ENCODE peak calls at places on chromosomes 5 and 9, in nine cellular contexts. One of them, this sample, is unnamed.

GRCh38 chr5:52859619-52860018 is 71.9 kb downstream of the ITGA1 start:
- DNase-seq in neural progenitor cell: no peak
- DNase-seq in astrocyte: peak; percentile 97
- DNase-seq in esophagus squamous epithelium: no peak
- DNase-seq in adrenal gland: no peak
- DNase-seq in cardiac muscle cell: no peak
- DNase-seq in BE2C: peak; percentile 34
- DNase-seq in sigmoid colon: no peak
- DNase-seq in pancreas: no peak
- DNase-seq in this sample: no peak

GRCh38 chr5:178981381-178981780 is 13.7 kb downstream of the GRM6 start:
- DNase-seq in neural progenitor cell: no peak
- DNase-seq in astrocyte: no peak
- DNase-seq in esophagus squamous epithelium: no peak
- DNase-seq in adrenal gland: no peak
- DNase-seq in cardiac muscle cell: no peak
- DNase-seq in BE2C: no peak
- DNase-seq in sigmoid colon: no peak
- DNase-seq in pancreas: no peak
- DNase-seq in this sample: no peak

GRCh38 chr9:110099236-110099741 is 108.7 kb downstream of the C9orf152 start:
- DNase-seq in neural progenitor cell: no peak
- DNase-seq in astrocyte: peak; percentile 89
- DNase-seq in esophagus squamous epithelium: no peak
- DNase-seq in adrenal gland: peak; percentile 37
- DNase-seq in cardiac muscle cell: no peak
- DNase-seq in BE2C: peak; percentile 19
- DNase-seq in sigmoid colon: no peak
- DNase-seq in pancreas: no peak
- DNase-seq in this sample: no peak

GRCh38 chr5:8729437-8729836 is 816.4 kb downstream of the SEMA5A start:
- DNase-seq in neural progenitor cell: no peak
- DNase-seq in astrocyte: peak; percentile 53
- DNase-seq in esophagus squamous epithelium: no peak
- DNase-seq in adrenal gland: no peak
- DNase-seq in cardiac muscle cell: no peak
- DNase-seq in BE2C: no peak
- DNase-seq in sigmoid colon: no peak
- DNase-seq in pancreas: no peak
- DNase-seq in this sample: no peak

GRCh38 chr9:109805054-109805453 is 25.1 kb downstream of the PALM2AKAP2 start:
- DNase-seq in neural progenitor cell: no peak
- DNase-seq in astrocyte: no peak
- DNase-seq in esophagus squamous epithelium: no peak
- DNase-seq in adrenal gland: no peak
- DNase-seq in cardiac muscle cell: peak; percentile 37
- DNase-seq in BE2C: no peak
- DNase-seq in sigmoid colon: no peak
- DNase-seq in pancreas: no peak
- DNase-seq in this sample: no peak

GRCh38 chr9:119370816-119371215 is 1.6 kb upstream of the BRINP1 start:
- DNase-seq in neural progenitor cell: peak; percentile 84
- DNase-seq in astrocyte: peak; percentile 17
- DNase-seq in esophagus squamous epithelium: no peak
- DNase-seq in adrenal gland: peak; percentile 69
- DNase-seq in cardiac muscle cell: peak; percentile 88
- DNase-seq in BE2C: no peak
- DNase-seq in sigmoid colon: no peak
- DNase-seq in pancreas: peak; percentile 33
- DNase-seq in this sample: no peak

GRCh38 chr9:120556780-120557179 is 23.2 kb downstream of the CDK5RAP2 start:
- DNase-seq in neural progenitor cell: no peak
- DNase-seq in astrocyte: no peak
- DNase-seq in esophagus squamous epithelium: no peak
- DNase-seq in adrenal gland: no peak
- DNase-seq in cardiac muscle cell: no peak
- DNase-seq in BE2C: no peak
- DNase-seq in sigmoid colon: no peak
- DNase-seq in pancreas: no peak
- DNase-seq in this sample: no peak

GRCh38 chr5:148860599-148860998 is 34.2 kb downstream of the ADRB2 start:
- DNase-seq in neural progenitor cell: no peak
- DNase-seq in astrocyte: no peak
- DNase-seq in esophagus squamous epithelium: no peak
- DNase-seq in adrenal gland: no peak
- DNase-seq in cardiac muscle cell: no peak
- DNase-seq in BE2C: no peak
- DNase-seq in sigmoid colon: no peak
- DNase-seq in pancreas: no peak
- DNase-seq in this sample: no peak

GRCh38 chr5:156949424-156949823 is 13.6 kb downstream of the TIMD4 start:
- DNase-seq in neural progenitor cell: peak; percentile 5
- DNase-seq in astrocyte: no peak
- DNase-seq in esophagus squamous epithelium: no peak
- DNase-seq in adrenal gland: no peak
- DNase-seq in cardiac muscle cell: no peak
- DNase-seq in BE2C: no peak
- DNase-seq in sigmoid colon: no peak
- DNase-seq in pancreas: no peak
- DNase-seq in this sample: no peak

GRCh38 chr5:180120221-180121101 is 48.9 kb upstream of the RNF130 start:
- DNase-seq in neural progenitor cell: no peak
- DNase-seq in astrocyte: no peak
- DNase-seq in esophagus squamous epithelium: no peak
- DNase-seq in adrenal gland: no peak
- DNase-seq in cardiac muscle cell: no peak
- DNase-seq in BE2C: no peak
- DNase-seq in sigmoid colon: peak; percentile 61
- DNase-seq in pancreas: peak; percentile 57
- DNase-seq in this sample: no peak

GRCh38 chr5:109374625-109375024 is 35.1 kb downstream of the PJA2 start:
- DNase-seq in neural progenitor cell: no peak
- DNase-seq in astrocyte: no peak
- DNase-seq in esophagus squamous epithelium: no peak
- DNase-seq in adrenal gland: no peak
- DNase-seq in cardiac muscle cell: no peak
- DNase-seq in BE2C: no peak
- DNase-seq in sigmoid colon: no peak
- DNase-seq in pancreas: no peak
- DNase-seq in this sample: no peak

GRCh38 chr5:30050056-30050815 is 1143.2 kb upstream of the CDH6 start:
- DNase-seq in neural progenitor cell: no peak
- DNase-seq in astrocyte: peak; percentile 42
- DNase-seq in esophagus squamous epithelium: no peak
- DNase-seq in adrenal gland: no peak
- DNase-seq in cardiac muscle cell: peak; percentile 9
- DNase-seq in BE2C: no peak
- DNase-seq in sigmoid colon: no peak
- DNase-seq in pancreas: no peak
- DNase-seq in this sample: no peak

GRCh38 chr5:14767942-14768837 is 103.4 kb downstream of the ANKH start:
- DNase-seq in neural progenitor cell: no peak
- DNase-seq in astrocyte: no peak
- DNase-seq in esophagus squamous epithelium: no peak
- DNase-seq in adrenal gland: no peak
- DNase-seq in cardiac muscle cell: no peak
- DNase-seq in BE2C: no peak
- DNase-seq in sigmoid colon: no peak
- DNase-seq in pancreas: no peak
- DNase-seq in this sample: no peak

GRCh38 chr5:107560377-107560776 is 110.4 kb downstream of the EFNA5 start:
- DNase-seq in neural progenitor cell: no peak
- DNase-seq in astrocyte: no peak
- DNase-seq in esophagus squamous epithelium: no peak
- DNase-seq in adrenal gland: no peak
- DNase-seq in cardiac muscle cell: no peak
- DNase-seq in BE2C: no peak
- DNase-seq in sigmoid colon: no peak
- DNase-seq in pancreas: no peak
- DNase-seq in this sample: no peak

GRCh38 chr5:104347119-104347708 is 784.6 kb upstream of the NUDT12 start:
- DNase-seq in neural progenitor cell: peak; percentile 10
- DNase-seq in astrocyte: peak; percentile 19
- DNase-seq in esophagus squamous epithelium: no peak
- DNase-seq in adrenal gland: no peak
- DNase-seq in cardiac muscle cell: peak; percentile 9
- DNase-seq in BE2C: peak; percentile 28
- DNase-seq in sigmoid colon: no peak
- DNase-seq in pancreas: no peak
- DNase-seq in this sample: no peak

GRCh38 chr5:104353371-104353770 is 790.8 kb upstream of the NUDT12 start:
- DNase-seq in neural progenitor cell: no peak
- DNase-seq in astrocyte: no peak
- DNase-seq in esophagus squamous epithelium: no peak
- DNase-seq in adrenal gland: no peak
- DNase-seq in cardiac muscle cell: no peak
- DNase-seq in BE2C: no peak
- DNase-seq in sigmoid colon: no peak
- DNase-seq in pancreas: no peak
- DNase-seq in this sample: no peak

GRCh38 chr5:104355350-104355749 is 792.8 kb upstream of the NUDT12 start:
- DNase-seq in neural progenitor cell: peak; percentile 24
- DNase-seq in astrocyte: no peak
- DNase-seq in esophagus squamous epithelium: no peak
- DNase-seq in adrenal gland: no peak
- DNase-seq in cardiac muscle cell: peak; percentile 22
- DNase-seq in BE2C: peak; percentile 18
- DNase-seq in sigmoid colon: no peak
- DNase-seq in pancreas: no peak
- DNase-seq in this sample: no peak

GRCh38 chr5:104352954-104353353 is 790.4 kb upstream of the NUDT12 start:
- DNase-seq in neural progenitor cell: no peak
- DNase-seq in astrocyte: no peak
- DNase-seq in esophagus squamous epithelium: no peak
- DNase-seq in adrenal gland: no peak
- DNase-seq in cardiac muscle cell: no peak
- DNase-seq in BE2C: no peak
- DNase-seq in sigmoid colon: no peak
- DNase-seq in pancreas: no peak
- DNase-seq in this sample: no peak
- H3K4me1 ChIP-seq in neural progenitor cell: no peaks in the 10 kb centered on the region
- H3K4me1 ChIP-seq in astrocyte: no peaks in the 10 kb centered on the region
- H3K4me1 ChIP-seq in esophagus squamous epithelium: no peaks in the 10 kb centered on the region
- H3K4me1 ChIP-seq in adrenal gland: no peaks in the 10 kb centered on the region
- H3K4me1 ChIP-seq in cardiac muscle cell: peaks cover 8% of the 10 kb centered on the region
- H3K4me1 ChIP-seq in BE2C: peaks cover 3% of the 10 kb centered on the region
- H3K4me1 ChIP-seq in sigmoid colon: no peaks in the 10 kb centered on the region
- H3K4me1 ChIP-seq in pancreas: no peaks in the 10 kb centered on the region
- H3K4me1 ChIP-seq in this sample: no peaks in the 10 kb centered on the region

GRCh38 chr5:51387854-51388320 is 4.6 kb downstream of the ISL1 start:
- DNase-seq in neural progenitor cell: peak; percentile 61
- DNase-seq in astrocyte: no peak
- DNase-seq in esophagus squamous epithelium: no peak
- DNase-seq in adrenal gland: no peak
- DNase-seq in cardiac muscle cell: peak; percentile 2
- DNase-seq in BE2C: peak; percentile 41
- DNase-seq in sigmoid colon: no peak
- DNase-seq in pancreas: no peak
- DNase-seq in this sample: no peak

GRCh38 chr5:51391175-51391574 is 7.9 kb downstream of the ISL1 start:
- DNase-seq in neural progenitor cell: no peak
- DNase-seq in astrocyte: no peak
- DNase-seq in esophagus squamous epithelium: no peak
- DNase-seq in adrenal gland: no peak
- DNase-seq in cardiac muscle cell: peak; percentile 56
- DNase-seq in BE2C: peak; percentile 34
- DNase-seq in sigmoid colon: no peak
- DNase-seq in pancreas: no peak
- DNase-seq in this sample: no peak

GRCh38 chr5:51388488-51389325 is 5.5 kb downstream of the ISL1 start:
- DNase-seq in neural progenitor cell: no peak
- DNase-seq in astrocyte: no peak
- DNase-seq in esophagus squamous epithelium: no peak
- DNase-seq in adrenal gland: no peak
- DNase-seq in cardiac muscle cell: peak; percentile 45
- DNase-seq in BE2C: peak; percentile 52
- DNase-seq in sigmoid colon: no peak
- DNase-seq in pancreas: no peak
- DNase-seq in this sample: no peak

GRCh38 chr5:51389582-51390463 is 6.6 kb downstream of the ISL1 start:
- DNase-seq in neural progenitor cell: no peak
- DNase-seq in astrocyte: no peak
- DNase-seq in esophagus squamous epithelium: no peak
- DNase-seq in adrenal gland: no peak
- DNase-seq in cardiac muscle cell: peak; percentile 47
- DNase-seq in BE2C: peak; percentile 53
- DNase-seq in sigmoid colon: no peak
- DNase-seq in pancreas: no peak
- DNase-seq in this sample: no peak

DNA sequence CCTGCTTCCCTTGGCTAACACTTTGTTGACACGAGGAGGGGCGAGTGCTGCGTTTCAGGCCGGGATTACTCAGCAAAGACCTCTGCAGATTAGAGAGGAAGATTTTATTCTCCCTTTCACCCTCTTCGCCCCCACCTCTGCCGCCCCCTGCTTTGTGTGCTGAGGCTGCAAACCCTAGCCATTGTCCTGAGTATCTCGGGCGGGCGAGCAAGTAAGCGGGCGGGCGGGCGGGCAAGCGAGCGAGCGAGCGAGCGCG is 6.0 kb downstream of the ISL1 start:
- DNase-seq in neural progenitor cell: peak; percentile 76
- DNase-seq in astrocyte: no peak
- DNase-seq in esophagus squamous epithelium: no peak
- DNase-seq in adrenal gland: no peak
- DNase-seq in cardiac muscle cell: no peak
- DNase-seq in BE2C: peak; percentile 47
- DNase-seq in sigmoid colon: no peak
- DNase-seq in pancreas: no peak
- DNase-seq in this sample: no peak
- H3K4me3 ChIP-seq in neural progenitor cell: peak overlapping the region; percentile 39
- H3K4me3 ChIP-seq in astrocyte: no peak overlapping the region
- H3K4me3 ChIP-seq in esophagus squamous epithelium: no peak overlapping the region
- H3K4me3 ChIP-seq in adrenal gland: peak overlapping the region; percentile 22
- H3K4me3 ChIP-seq in cardiac muscle cell: peak overlapping the region; percentile 36
- H3K4me3 ChIP-seq in BE2C: peak overlapping the region; percentile 88
- H3K4me3 ChIP-seq in sigmoid colon: peak overlapping the region; percentile 35
- H3K4me3 ChIP-seq in pancreas: no peak overlapping the region
- H3K4me3 ChIP-seq in this sample: no peak overlapping the region

DNA sequence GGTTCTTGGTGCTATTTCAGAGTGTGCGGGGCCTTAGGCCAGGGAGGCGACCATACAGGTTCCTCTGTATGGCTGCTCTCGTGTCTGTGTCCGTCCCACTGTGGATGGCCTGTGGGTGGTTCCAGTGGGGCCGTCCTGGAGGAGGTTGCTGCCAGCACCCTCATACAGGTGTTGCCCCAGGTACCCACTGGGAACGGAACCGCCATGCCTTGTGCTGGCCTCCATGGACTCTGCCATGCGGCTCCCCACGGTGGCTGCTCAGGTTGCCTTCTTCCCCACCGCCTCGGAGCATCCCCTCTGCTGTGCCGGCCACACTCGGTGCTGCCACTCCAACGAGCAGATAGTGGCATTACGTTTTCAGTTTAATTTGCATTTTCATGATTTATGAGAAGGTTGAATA is 129.3 kb upstream of the CACNA1B start:
- DNase-seq in neural progenitor cell: no peak
- DNase-seq in astrocyte: no peak
- DNase-seq in esophagus squamous epithelium: no peak
- DNase-seq in adrenal gland: no peak
- DNase-seq in cardiac muscle cell: no peak
- DNase-seq in BE2C: no peak
- DNase-seq in sigmoid colon: no peak
- DNase-seq in pancreas: no peak
- DNase-seq in this sample: no peak
- H3K36me3 ChIP-seq in neural progenitor cell: peaks cover 7% of the 10 kb centered on the region
- H3K36me3 ChIP-seq in astrocyte: peaks cover 10% of the 10 kb centered on the region
- H3K36me3 ChIP-seq in esophagus squamous epithelium: peaks cover 31% of the 10 kb centered on the region
- H3K36me3 ChIP-seq in adrenal gland: no peaks in the 10 kb centered on the region
- H3K36me3 ChIP-seq in cardiac muscle cell: peaks cover 18% of the 10 kb centered on the region
- H3K36me3 ChIP-seq in BE2C: peaks cover 42% of the 10 kb centered on the region
- H3K36me3 ChIP-seq in sigmoid colon: peaks cover 8% of the 10 kb centered on the region
- H3K36me3 ChIP-seq in pancreas: peaks cover 16% of the 10 kb centered on the region
- H3K36me3 ChIP-seq in this sample: peaks cover 47% of the 10 kb centered on the region

GRCh38 chr5:150144211-150144801 is 11.3 kb downstream of the PDGFRB start:
- DNase-seq in neural progenitor cell: no peak
- DNase-seq in astrocyte: peak; percentile 76
- DNase-seq in esophagus squamous epithelium: no peak
- DNase-seq in adrenal gland: peak; percentile 69
- DNase-seq in cardiac muscle cell: peak; percentile 37
- DNase-seq in BE2C: peak; percentile 73
- DNase-seq in sigmoid colon: peak; percentile 82
- DNase-seq in pancreas: no peak
- DNase-seq in this sample: no peak
- H3K4me1 ChIP-seq in neural progenitor cell: peaks cover 38% of the 10 kb centered on the region
- H3K4me1 ChIP-seq in astrocyte: peaks cover 67% of the 10 kb centered on the region
- H3K4me1 ChIP-seq in esophagus squamous epithelium: peaks cover 60% of the 10 kb centered on the region
- H3K4me1 ChIP-seq in adrenal gland: peaks cover 8% of the 10 kb centered on the region
- H3K4me1 ChIP-seq in cardiac muscle cell: peaks cover 36% of the 10 kb centered on the region
- H3K4me1 ChIP-seq in BE2C: peaks cover 47% of the 10 kb centered on the region
- H3K4me1 ChIP-seq in sigmoid colon: peaks cover 84% of the 10 kb centered on the region
- H3K4me1 ChIP-seq in pancreas: no peaks in the 10 kb centered on the region
- H3K4me1 ChIP-seq in this sample: no peaks in the 10 kb centered on the region

This sample was measured in effector memory CD4-positive, alpha-beta T cell.